ENCODE peak calls at places on chromosomes 2 and 18, in four cellular contexts. C, A, S and Z are unnamed samples.

GRCh38 chr18:72460210-72460680 is 83.9 kb downstream of the CBLN2 start:
- DNase-seq in C (no peak), A (no peak), S (no peak), Z (no peak)

GRCh38 chr2:60441791-60442190 is 111.7 kb downstream of the BCL11A start:
- DNase-seq in C (no peak), A (no peak), S (no peak), Z (no peak)

GRCh38 chr2:100752628-100753333 is 67.2 kb upstream of the NPAS2 start:
- DNase-seq in C (no peak), A (no peak), S (no peak), Z (no peak)

GRCh38 chr2:188050716-188051115 is 241.0 kb upstream of the GULP1 start:
- DNase-seq in C (no peak), A (no peak), S (no peak), Z (no peak)

GRCh38 chr2:218959761-218960195 is 312 bp downstream of the CDK5R2 start:
- DNase-seq in C (no peak), A (no peak), S (no peak), Z (no peak)

GRCh38 chr2:12557688-12558087 is 159.0 kb upstream of the TRIB2 start:
- DNase-seq in C (no peak), A (no peak), S (no peak), Z (no peak)

GRCh38 chr2:43266692-43267091 is 40.3 kb upstream of the ZFP36L2 start:
- DNase-seq in C (no peak), A (peak), S (no peak), Z (no peak)

GRCh38 chr18:24465491-24465890 is 5.1 kb downstream of the HRH4 start:
- DNase-seq in C (no peak), A (no peak), S (no peak), Z (no peak)

GRCh38 chr2:235324324-235324723 is 169.5 kb upstream of the AGAP1 start:
- DNase-seq in C (peak), A (no peak), S (no peak), Z (no peak)

GRCh38 chr18:47380153-47380552 is 128.7 kb upstream of the SKOR2 start:
- DNase-seq in C (no peak), A (no peak), S (no peak), Z (no peak)

GRCh38 chr2:32937602-32938450 is 8.9 kb upstream of the LTBP1 start:
- DNase-seq in C (peak), A (no peak), S (no peak), Z (no peak)

GRCh38 chr2:12844511-12844910 is 127.8 kb downstream of the TRIB2 start:
- DNase-seq in C (no peak), A (no peak), S (no peak), Z (no peak)

GRCh38 chr2:232974431-232974830 is 38.6 kb downstream of the NGEF start:
- DNase-seq in C (no peak), A (no peak), S (no peak), Z (no peak)

GRCh38 chr2:166419616-166419934 is 43.8 kb upstream of the SCN9A start:
- DNase-seq in C (no peak), A (no peak), S (no peak), Z (no peak)

GRCh38 chr2:241925277-241925676 is 55.7 kb downstream of the RTP5 start:
- DNase-seq in C (no peak), A (no peak), S (no peak), Z (peak)

GRCh38 chr18:58176915-58177717 is 133.1 kb downstream of the NEDD4L start:
- DNase-seq in C (no peak), A (no peak), S (no peak), Z (no peak)

GRCh38 chr2:208192611-208193248 is 2.9 kb upstream of the C2orf80 start:
- DNase-seq in C (no peak), A (no peak), S (no peak), Z (no peak)

GRCh38 chr2:120963997-120964396 is 228.3 kb downstream of the GLI2 start:
- DNase-seq in C (no peak), A (no peak), S (no peak), Z (no peak)

GRCh38 chr2:40352321-40353099 is 99.4 kb downstream of the SLC8A1 start:
- DNase-seq in C (no peak), A (no peak), S (no peak), Z (no peak)

GRCh38 chr2:237122214-237122666 is 36.6 kb downstream of the COPS8 start:
- DNase-seq in C (peak), A (peak), S (peak), Z (no peak)

GRCh38 chr2:197269173-197269572 is 41.4 kb downstream of the ANKRD44 start:
- DNase-seq in C (no peak), A (no peak), S (no peak), Z (no peak)

GRCh38 chr2:9285921-9286320 is 79.3 kb downstream of the ASAP2 start:
- DNase-seq in C (no peak), A (no peak), S (no peak), Z (no peak)

GRCh38 chr2:9286553-9287399 is 80.2 kb downstream of the ASAP2 start:
- DNase-seq in C (no peak), A (no peak), S (no peak), Z (no peak)

GRCh38 chr2:9287400-9288059 is 80.9 kb downstream of the ASAP2 start:
- DNase-seq in C (no peak), A (no peak), S (no peak), Z (no peak)

GRCh38 chr2:9288681-9289338 is 82.2 kb downstream of the ASAP2 start:
- DNase-seq in C (no peak), A (no peak), S (no peak), Z (no peak)

GRCh38 chr2:9288233-9288632 is 81.6 kb downstream of the ASAP2 start:
- DNase-seq in C (no peak), A (no peak), S (no peak), Z (no peak)
- H3K27ac ChIP-seq in C (no peak), A (peak), S (no peak), Z (no peak)

DNA sequence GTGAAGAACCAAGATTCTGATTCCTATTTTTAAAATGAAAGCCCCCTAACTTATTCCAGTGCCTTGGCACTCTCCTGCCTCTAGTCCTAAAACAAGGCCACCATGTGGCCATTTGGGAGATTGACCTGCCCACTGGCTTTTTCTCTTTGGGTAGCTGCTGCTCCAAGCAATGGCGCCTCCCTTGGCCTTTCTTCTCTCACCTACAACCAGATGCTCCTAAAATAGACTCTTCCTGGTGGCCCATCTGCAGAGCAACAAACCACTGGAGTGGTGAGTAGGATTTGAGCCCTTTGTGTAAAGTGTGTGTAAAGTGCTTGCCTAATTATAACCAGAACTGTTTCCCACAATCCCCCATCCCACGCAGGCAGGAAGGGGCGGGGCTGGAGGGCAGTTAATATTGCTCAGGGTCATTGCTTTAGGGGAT is 114.2 kb downstream of the FHOD3 start:
- DNase-seq in C (peak), A (no peak), S (no peak), Z (no peak)
- TF ChIP-seq CTCF in C (peak), A (no peak), S (peak), Z (no peak)

DNA sequence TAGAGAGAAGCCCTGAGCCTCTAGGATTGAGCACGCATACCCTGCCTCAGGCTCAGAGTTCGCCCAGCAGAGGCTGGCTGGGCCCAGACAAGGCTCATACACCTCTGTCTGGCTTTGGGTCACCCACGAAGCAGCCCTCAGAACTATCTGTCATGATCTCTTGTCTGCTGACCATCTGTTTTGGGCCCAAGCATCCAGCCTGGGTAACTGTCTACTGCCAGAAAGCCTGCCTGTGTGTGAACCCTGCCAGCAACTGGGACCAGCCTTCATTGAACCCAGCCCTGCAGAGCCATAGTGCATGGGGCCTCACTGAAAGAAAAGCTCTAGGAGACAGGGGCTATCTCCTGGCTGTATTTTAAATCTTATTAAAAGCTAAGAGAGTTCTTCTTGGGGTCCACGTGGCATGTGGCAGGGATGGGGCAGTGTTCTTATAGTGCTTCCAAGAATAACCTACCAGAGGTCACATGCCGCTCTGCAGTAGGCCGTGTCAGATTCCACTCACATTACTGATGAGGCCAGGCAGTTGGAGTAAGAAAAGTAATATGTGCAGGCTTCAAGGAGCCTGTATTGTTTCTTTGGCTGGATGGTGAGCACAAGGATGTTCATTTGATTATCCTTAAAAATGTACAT is 7.3 kb downstream of the TMEM127 start:
- DNase-seq in C (peak), A (peak), S (no peak), Z (no peak)
- H3K27ac ChIP-seq in C (peak), A (peak), S (no peak), Z (peak)

DNA sequence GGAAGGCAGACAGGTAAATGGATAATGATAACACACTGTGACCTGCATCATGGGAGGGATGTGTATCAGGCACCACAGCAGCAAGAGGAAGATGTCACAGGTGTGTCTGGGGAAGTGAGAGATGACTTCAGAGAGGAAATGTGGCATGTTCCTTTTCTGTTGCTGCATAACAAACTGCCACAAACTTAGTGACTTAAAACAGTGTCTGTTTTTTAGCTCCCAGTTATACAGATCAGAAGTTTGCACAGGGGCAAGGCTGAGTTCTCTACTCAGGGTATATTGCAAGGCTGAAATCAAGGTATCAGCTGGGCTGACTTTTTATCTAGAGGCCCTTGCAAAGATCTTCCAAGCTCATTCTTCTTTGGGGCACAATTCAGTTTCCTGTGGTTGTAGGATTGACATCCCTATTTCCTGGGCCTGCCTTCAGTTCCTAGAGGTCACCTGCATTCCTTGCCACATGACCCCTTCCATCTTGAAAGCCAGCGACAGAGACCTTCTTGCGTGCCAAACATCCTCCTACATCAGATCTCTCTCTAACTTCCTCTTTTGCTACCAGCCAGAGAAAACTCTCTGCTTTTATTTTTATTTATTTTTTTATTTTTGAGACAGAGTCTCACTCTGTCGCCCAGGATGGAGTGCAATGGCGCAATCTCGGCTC is 2.1 kb upstream of the MAP3K2 start:
- DNase-seq in C (no peak), A (no peak), S (peak), Z (no peak)
- TF ChIP-seq CTCF in C (no peak), A (no peak), S (no peak), Z (no peak)

GRCh38 chr2:38073211-38074005 is 2.5 kb downstream of the CYP1B1 start:
- DNase-seq in C (no peak), A (no peak), S (no peak), Z (no peak)

GRCh38 chr2:38075436-38076249 is at the start of gene CYP1B1:
- DNase-seq in C (no peak), A (peak), S (no peak), Z (no peak)

GRCh38 chr2:38074047-38074774 is 1.7 kb downstream of the CYP1B1 start:
- DNase-seq in C (no peak), A (no peak), S (no peak), Z (no peak)

GRCh38 chr2:38076250-38076709 is 329 bp upstream of the CYP1B1 start:
- DNase-seq in C (peak), A (peak), S (no peak), Z (peak)

DNA sequence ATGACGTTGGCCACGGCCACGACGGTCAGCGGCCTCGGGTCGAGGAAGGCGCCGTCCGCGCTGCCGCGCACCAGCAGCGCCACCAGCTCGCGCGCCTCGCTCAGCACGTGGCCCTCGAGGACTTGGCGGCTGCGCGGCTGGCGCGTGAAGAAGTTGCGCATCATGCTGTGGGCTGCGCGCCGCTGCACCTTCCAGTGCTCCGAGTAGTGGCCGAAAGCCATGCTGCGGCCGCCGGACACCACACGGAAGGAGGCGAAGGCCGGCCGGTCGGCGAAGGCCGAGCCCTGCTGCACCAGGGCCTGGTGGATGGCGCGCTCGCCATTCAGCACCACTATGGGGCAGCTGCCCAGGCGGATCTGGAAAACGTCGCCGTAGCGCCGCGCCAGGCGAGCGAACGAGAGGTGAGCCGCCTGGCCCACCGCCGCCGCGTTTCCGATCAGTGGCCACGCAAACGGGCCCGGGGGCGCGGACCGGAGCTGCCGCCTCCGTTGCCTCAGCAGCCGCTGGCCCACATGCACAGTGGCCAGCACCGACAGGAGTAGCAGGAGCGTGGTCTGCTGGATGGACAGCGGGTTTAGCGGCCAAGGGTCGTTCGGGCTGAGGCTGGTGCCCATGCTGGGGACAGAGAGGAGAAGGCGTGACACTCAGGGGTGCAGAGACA is 1.0 kb downstream of the CYP1B1 start:
- DNase-seq in C (peak), A (no peak), S (no peak), Z (peak)
- H3K27ac ChIP-seq in C (no peak), A (peak), S (no peak), Z (no peak)

DNA sequence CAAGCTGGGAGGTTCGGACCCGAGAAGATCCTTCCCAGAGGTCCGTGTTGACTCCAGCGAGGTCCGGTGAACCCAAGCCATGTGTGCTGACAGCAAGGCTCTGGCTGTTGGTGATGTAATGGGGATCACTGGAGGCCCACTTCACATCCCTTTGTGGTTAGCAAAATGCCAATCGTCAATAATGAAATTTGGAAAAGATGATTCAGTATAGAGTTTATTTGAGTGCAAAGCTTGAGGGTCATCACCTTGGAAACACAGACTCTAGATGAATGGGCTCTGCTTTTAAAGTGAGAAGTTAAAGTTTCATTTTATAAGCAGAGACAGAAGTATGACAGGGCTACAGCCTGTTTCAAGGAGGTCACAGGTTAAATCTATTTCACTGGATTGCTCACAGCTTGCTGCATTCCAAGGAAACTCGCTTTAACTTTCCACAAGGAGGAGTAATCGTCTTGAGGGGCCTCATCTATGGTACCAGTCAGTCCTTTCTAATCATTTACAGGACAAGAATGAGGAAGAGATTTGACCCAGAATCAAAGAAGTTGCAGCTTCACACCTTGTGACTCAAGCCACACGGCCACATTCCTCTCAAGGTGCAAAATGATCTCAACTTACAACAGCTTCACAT is 140.5 kb downstream of the TPO start:
- DNase-seq in C (no peak), A (no peak), S (no peak), Z (no peak)
- TF ChIP-seq CTCF in C (peak), A (no peak), S (no peak), Z (no peak)